ENCODE peak calls at places on chromosomes 11 and 22, in five cellular contexts. E, K, O, D and P are unnamed samples.

GRCh38 chr22:35838849-35839646 is 121.4 kb downstream of the APOL5 start:
- DNase-seq in O (peak), D (peak), K (peak), E (no peak), P (no peak)

GRCh38 chr11:128903248-128904041 is 12.3 kb downstream of the KCNJ5 start:
- DNase-seq in O (no peak), D (no peak), E (no peak), K (no peak), P (peak)

GRCh38 chr11:61816736-61817455 is at the start of gene FADS1:
- DNase-seq in E (peak), D (peak), K (peak), O (peak), P (peak)

GRCh38 chr11:11407738-11408084 is 54.7 kb upstream of the CSNK2A3 start:
- DNase-seq in O (no peak), E (no peak), K (no peak), D (no peak), P (no peak)

GRCh38 chr11:1401656-1402221 is 12.0 kb downstream of the BRSK2 start:
- DNase-seq in D (peak), K (peak), E (no peak), O (peak), P (no peak)

GRCh38 chr11:95134491-95134890 is 44.8 kb downstream of the ENDOD1 start:
- DNase-seq in E (no peak), D (no peak), O (peak), K (no peak), P (peak)

GRCh38 chr11:71470956-71471355 is 18.0 kb downstream of the NADSYN1 start:
- DNase-seq in D (no peak), O (no peak), K (no peak), E (no peak), P (no peak)

GRCh38 chr11:68692881-68693483 is 8.6 kb downstream of the GAL start:
- DNase-seq in O (no peak), K (no peak), E (no peak), D (no peak), P (no peak)

GRCh38 chr11:16925495-16926065 is 88.6 kb downstream of the PLEKHA7 start:
- DNase-seq in E (no peak), O (peak), K (peak), D (no peak), P (no peak)

GRCh38 chr11:91960770-91961169 is 263.8 kb upstream of the FAT3 start:
- DNase-seq in O (no peak), E (no peak), D (no peak), K (no peak), P (no peak)

GRCh38 chr11:32109596-32109995 is 18.7 kb downstream of the RCN1 start:
- DNase-seq in E (no peak), O (no peak), K (no peak), D (no peak), P (no peak)
- TF ChIP-seq CTCF in E (no peak), O (no peak), K (no peak), D (no peak), P (no peak)

DNA sequence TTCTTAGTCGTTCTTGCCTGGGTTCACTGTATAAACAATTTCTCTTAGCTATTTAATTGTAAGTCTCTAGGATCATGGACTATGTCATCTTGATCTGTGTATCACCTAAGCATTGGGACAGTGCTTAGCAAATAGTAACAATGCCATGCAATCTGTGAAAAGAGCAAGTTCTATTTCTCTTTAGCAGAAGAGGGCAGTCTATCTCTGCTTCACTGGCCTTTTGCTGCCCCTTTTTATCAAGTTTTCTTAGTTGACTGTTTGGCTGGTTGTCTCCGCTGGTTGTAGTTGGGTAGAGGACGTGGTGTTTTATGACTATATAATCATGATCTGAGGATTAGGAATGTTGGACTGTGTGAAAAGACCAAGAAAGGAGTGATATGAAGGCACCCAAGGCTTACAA is 315.0 kb downstream of the JRKL start:
- DNase-seq in O (peak), K (no peak), E (no peak), D (peak), P (no peak)
- TF ChIP-seq CTCF in O (peak), K (no peak), E (no peak), D (peak), P (no peak)

DNA sequence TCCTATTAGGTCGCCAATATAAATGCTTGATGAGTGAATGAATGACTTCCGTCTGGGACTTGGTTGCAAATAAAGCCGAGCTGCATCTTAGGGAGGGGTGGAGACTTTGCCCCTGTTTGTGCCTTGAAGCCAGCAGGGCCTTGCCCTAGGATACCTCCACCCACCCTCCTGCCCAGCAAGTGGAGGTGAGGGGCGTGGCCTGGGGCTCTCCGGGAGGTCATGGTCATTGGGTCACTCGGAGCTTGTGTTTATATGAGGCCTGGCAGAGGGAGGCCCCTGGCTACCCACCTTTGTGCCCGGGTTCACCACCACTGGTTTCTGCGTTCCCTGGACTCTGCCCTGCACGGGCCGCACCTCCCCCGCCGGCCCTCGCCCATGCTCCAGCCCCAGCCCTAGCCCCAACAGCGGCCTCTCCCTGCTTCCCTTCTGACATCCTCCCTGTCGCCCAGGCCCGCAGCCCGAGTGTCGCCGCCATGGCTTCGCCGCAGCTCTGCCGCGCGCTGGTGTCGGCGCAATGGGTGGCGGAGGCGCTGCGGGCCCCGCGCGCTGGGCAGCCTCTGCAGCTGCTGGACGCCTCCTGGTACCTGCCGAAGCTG is 4.3 kb downstream of the MPST start:
- DNase-seq in D (no peak), O (no peak), E (no peak), K (no peak), P (no peak)
- TF ChIP-seq CTCF in D (no peak), O (no peak), E (no peak), K (no peak), P (no peak)

GRCh38 chr11:9153651-9154050 is 62.3 kb upstream of the SCUBE2 start:
- DNase-seq in E (no peak), K (no peak), D (no peak), O (no peak), P (no peak)
- TF ChIP-seq CTCF in E (no peak), K (no peak), D (no peak), O (no peak), P (no peak)